ENCODE peak calls at places on chromosomes 16 and 17, in four cellular contexts. Y is brain microvascular endothelial cell, L is heart left ventricle, I is A549. D is an unnamed sample.

GRCh38 chr16:78571434-78571833 is 472.0 kb downstream of the WWOX start:
- DNase-seq in Y (no peak), I (no peak), L (no peak), D (no peak)

GRCh38 chr16:8665529-8665928 is 8.9 kb upstream of the ABAT start:
- DNase-seq in Y (no peak), L (no peak), I (no peak), D (no peak)

GRCh38 chr17:73371285-73371684 is 59.5 kb upstream of the CDC42EP4 start:
- DNase-seq in L (no peak), Y (peak), I (peak), D (no peak)

GRCh38 chr16:86946981-86947380 is 368.6 kb downstream of the FOXL1 start:
- DNase-seq in Y (no peak), L (no peak), I (no peak), D (no peak)

GRCh38 chr16:85569615-85570212 is 43.4 kb upstream of the GSE1 start:
- DNase-seq in Y (peak), I (no peak), L (no peak), D (no peak)

GRCh38 chr17:57365420-57365819 is 109.1 kb downstream of the MSI2 start:
- DNase-seq in Y (no peak), I (no peak), L (no peak), D (no peak)

GRCh38 chr16:84059111-84059510 is 16.5 kb upstream of the SLC38A8 start:
- DNase-seq in Y (no peak), L (no peak), I (no peak), D (no peak)

GRCh38 chr17:78154903-78155811 is 9.0 kb downstream of the C17orf99 start:
- DNase-seq in I (no peak), L (no peak), Y (no peak), D (no peak)

GRCh38 chr17:74888440-74888839 is 5.0 kb downstream of the FADS6 start:
- DNase-seq in I (no peak), L (no peak), Y (no peak), D (no peak)

GRCh38 chr17:77211681-77212080 is 70.9 kb downstream of the SEC14L1 start:
- DNase-seq in L (no peak), Y (no peak), I (no peak), D (no peak)

GRCh38 chr16:56980792-56981724 is 8.3 kb upstream of the NLRC5 start:
- DNase-seq in Y (no peak), L (no peak), I (no peak), D (no peak)

GRCh38 chr16:89785523-89786155 is 30.8 kb downstream of the FANCA start:
- DNase-seq in Y (no peak), I (no peak), L (no peak), D (no peak)

GRCh38 chr17:32929288-32929574 is 1.3 kb downstream of the TMEM98 start:
- DNase-seq in Y (no peak), I (no peak), L (no peak), D (no peak)

GRCh38 chr16:5020551-5020950 is 13.2 kb downstream of the NAGPA start:
- DNase-seq in L (no peak), I (no peak), Y (no peak), D (no peak)

GRCh38 chr17:73792994-73793393 is 148.7 kb upstream of the SDK2 start:
- DNase-seq in Y (no peak), L (no peak), I (no peak), D (no peak)

GRCh38 chr17:29930399-29931010 is 477 bp upstream of the SSH2 start:
- DNase-seq in I (no peak), Y (no peak), L (no peak), D (no peak)

GRCh38 chr17:35536664-35537160 is 766 bp downstream of the SLFN12L start:
- DNase-seq in L (no peak), Y (no peak), I (no peak), D (no peak)

GRCh38 chr17:35539659-35540026 is 2.2 kb upstream of the SLFN12L start:
- DNase-seq in Y (no peak), I (no peak), L (no peak), D (no peak)

GRCh38 chr17:35540589-35541404 is 3.3 kb upstream of the SLFN12L start:
- DNase-seq in L (peak), I (no peak), Y (peak), D (peak)

GRCh38 chr17:35534694-35535093 is 2.8 kb downstream of the SLFN12L start:
- DNase-seq in I (no peak), Y (no peak), L (no peak), D (no peak)

GRCh38 chr17:35537569-35538209 is at the start of gene SLFN12L:
- DNase-seq in L (no peak), I (no peak), Y (no peak), D (no peak)
- H3K4me3 ChIP-seq in L (peak), I (no peak), Y (no peak), D (no peak)

GRCh38 chr17:7882068-7882467 is 6.5 kb upstream of the CHD3 start:
- DNase-seq in Y (no peak), L (no peak), I (no peak), D (no peak)
- H3K27ac ChIP-seq in Y (no peak), L (no peak), I (peak), D (no peak)

GRCh38 chr17:3960764-3961163 is 3.5 kb downstream of the ATP2A3 start:
- DNase-seq in L (no peak), Y (peak), I (no peak), D (no peak)
- TF ChIP-seq CTCF in L (no peak), Y (no peak), I (no peak), D (no peak)

DNA sequence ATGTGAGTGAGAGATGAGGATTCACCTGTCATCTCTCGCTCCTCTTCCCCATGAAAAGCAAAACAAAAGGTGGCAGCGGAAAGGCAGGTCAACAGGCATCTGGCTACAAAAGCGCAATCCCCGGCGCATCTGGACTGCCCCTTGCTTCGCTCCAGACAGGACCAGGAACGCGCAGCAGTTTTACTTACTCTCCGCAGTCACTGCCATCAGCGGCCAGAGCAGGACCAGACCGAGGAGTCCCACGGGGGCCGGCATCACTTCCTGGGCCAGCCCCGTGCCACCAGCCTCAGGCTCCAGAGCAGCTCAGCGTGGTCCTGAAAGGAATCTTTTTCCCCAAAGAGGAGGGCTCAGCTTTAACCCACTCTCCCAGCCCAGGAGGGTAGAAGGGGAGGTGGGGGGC is 59.8 kb downstream of the LITAF start:
- DNase-seq in I (no peak), L (no peak), Y (no peak), D (no peak)
- H3K4me3 ChIP-seq in I (no peak), L (no peak), Y (no peak), D (no peak)

DNA sequence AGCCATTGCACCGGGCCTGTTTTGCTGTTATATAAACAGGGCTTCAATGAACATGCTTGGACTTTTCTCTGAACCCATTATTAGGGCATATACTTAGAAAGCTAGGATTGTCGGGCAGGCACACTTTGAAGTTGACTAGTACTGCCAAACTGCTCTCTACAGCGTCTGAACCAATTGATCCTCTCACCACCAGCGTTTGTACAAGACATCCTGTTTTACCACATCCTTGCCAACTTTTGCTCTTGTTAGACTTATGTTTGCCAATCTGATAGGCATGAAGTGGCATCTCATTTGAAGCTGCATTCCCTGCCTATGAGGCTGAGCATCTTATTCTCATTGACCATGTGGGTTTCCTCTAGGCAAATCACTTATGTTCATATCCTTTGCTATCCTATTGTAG is 7.4 kb upstream of the PPP1R9B start:
- DNase-seq in Y (no peak), L (no peak), I (no peak), D (no peak)
- H3K27ac ChIP-seq in Y (no peak), L (no peak), I (no peak), D (no peak)

DNA sequence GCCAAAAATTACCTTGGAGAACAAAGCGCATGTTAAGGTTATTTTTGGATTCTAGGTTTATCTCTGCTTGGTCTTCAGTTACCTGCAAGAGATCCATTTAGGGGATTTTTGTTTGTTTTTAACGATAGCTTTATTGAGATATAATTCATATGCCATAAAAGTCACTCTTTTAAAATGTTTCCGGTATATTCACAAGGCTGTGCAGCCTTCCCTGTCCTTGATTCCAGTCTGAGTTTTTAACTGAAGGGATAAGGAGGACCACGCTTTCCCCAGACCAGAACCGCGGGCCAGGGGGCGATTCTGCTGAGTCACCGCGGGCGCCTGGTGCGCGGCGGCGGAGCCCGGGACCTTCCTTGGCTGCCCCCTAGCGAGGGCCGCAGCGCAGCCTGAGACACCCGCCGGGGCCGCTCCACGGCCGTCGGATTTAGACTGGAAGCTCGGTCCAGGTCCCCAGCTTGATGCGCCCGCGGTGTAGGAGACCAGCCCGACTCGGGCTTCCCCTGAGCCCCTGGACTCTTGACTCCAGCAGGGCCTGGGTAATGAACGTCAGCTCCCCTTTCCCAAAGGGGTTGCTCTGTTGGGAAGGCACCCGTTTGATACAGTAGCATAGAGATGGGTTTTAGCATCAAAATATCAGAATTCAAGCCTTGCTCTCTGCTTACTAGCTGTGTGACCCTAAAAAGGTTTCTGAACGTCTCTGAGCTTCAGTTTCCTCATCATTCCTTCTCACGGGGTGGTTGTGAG is 50.0 kb upstream of the STH start:
- DNase-seq in Y (peak), L (peak), I (peak), D (peak)
- TF ChIP-seq CTCF in Y (peak), L (peak), I (peak), D (peak)

DNA sequence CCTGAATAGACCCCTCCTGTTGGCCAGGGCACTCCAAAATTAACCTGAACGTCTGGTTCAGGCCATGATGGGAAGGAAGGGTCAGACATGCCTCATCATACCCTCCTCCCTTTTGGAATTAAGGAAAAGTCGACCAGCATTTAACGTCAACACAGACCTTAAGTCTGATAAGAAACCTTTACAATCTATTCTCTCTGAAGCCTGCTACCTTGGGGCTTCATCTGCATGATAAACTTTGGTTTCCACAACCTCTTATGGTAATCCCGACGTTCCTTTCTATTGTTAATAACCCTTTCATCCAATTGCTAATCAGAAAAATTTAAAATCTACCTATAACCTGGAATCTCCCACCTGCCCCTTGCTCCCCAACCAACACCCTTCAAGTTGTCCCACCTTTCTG is 358.5 kb downstream of the CDH8 start:
- DNase-seq in L (no peak), Y (no peak), I (no peak), D (no peak)
- H3K4me3 ChIP-seq in L (no peak), Y (no peak), I (no peak), D (no peak)

GRCh38 chr17:5584383-5584951 is at the start of gene NLRP1:
- DNase-seq in L (peak), I (no peak), Y (peak), D (peak)

GRCh38 chr17:5583426-5584382 is 605 bp downstream of the NLRP1 start:
- DNase-seq in I (no peak), L (peak), Y (no peak), D (peak)

GRCh38 chr17:5587431-5588032 is 3.2 kb upstream of the NLRP1 start:
- DNase-seq in I (peak), L (no peak), Y (peak), D (no peak)

GRCh38 chr17:5585814-5586558 is 1.7 kb upstream of the NLRP1 start:
- DNase-seq in L (no peak), I (no peak), Y (no peak), D (no peak)

DNA sequence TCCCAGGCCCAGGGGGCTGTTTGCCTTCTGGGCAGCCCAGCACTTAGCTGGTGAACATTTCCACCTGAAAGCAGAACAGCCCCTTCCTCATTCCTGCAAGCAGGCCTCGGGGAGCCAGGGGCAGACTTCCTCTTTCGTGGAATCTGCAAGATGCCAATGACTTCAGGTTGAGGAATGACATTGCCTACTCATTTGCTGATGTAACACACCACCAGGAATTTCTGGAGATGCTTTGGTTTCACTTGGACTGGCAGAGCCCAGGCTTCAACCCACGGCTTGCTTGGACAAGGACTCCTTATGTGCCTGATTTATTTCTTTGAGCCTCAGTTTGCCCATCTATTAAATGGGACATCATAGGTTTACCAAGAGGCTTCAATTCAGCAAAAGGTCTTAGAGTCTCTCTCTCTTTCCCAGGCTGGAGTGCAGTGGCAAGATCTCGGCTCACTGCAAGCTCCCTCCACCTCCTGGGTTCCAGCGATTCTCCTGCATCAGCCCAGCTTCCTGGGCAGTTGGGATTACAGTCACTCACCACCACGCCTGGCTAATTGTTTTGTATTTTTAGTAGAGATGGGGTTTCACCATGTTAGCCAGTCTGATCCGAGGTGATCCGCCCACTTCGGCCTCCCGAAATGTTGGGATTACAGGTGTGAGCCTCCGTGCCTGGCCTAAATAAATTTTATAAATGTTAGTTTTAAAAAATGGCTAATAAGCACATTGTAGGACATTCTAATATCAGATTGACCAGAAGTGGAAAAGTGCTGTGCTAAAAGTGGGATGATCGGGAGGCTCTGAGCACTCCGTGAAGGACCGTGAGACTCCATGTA is 874 bp upstream of the NLRP1 start:
- DNase-seq in Y (no peak), I (no peak), L (no peak), D (peak)
- H3K27ac ChIP-seq in Y (peak), I (peak), L (peak), D (peak)

DNA sequence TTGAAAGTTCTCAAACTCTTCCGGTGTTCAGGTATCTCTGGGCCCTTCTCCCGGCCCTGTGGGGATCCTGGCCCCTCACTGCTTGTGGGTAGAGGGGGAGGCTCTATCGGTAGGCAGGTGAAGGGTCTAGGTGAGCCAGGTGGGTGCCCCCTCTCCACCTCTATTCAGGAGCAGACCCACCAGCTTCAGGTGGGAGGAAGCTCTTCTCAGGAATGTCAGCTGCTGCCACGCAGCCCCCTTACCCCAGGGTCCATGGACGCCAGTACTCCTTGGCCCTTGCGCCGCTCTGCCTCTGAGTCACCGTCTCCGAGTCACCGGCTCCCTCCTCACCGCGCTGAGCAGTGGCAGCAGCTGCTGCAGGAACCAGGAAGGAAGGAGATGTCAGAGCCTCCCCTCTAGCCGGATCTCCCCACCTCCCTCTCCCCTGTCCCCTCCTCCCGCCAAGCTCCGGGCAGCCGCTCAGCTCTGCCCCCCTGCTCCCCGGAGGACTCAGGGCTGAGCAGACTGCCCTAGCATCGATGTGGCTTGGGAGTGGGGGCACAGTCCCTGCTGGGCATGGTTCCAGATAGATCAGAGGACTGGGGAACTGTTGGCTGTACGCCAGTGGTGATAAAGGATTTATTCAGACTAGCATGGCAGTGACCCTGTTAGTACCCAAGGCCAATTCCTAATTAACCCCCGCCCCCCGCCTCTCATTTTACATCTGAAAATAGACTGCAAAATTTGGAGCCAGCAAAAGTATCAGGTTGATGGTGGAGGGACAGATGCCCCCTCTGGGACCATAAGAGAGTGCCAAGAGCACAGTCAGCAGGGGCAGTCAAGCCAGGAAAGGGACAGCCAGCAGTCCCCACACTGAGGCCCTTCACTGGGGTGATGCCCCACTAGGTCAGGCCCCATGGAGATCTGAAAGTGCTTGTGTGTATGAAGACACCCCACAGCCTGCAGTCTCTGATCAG is at the start of gene OSBPL7:
- DNase-seq in L (peak), Y (peak), I (peak), D (peak)
- TF ChIP-seq CTCF in L (no peak), Y (no peak), I (peak), D (no peak)

DNA sequence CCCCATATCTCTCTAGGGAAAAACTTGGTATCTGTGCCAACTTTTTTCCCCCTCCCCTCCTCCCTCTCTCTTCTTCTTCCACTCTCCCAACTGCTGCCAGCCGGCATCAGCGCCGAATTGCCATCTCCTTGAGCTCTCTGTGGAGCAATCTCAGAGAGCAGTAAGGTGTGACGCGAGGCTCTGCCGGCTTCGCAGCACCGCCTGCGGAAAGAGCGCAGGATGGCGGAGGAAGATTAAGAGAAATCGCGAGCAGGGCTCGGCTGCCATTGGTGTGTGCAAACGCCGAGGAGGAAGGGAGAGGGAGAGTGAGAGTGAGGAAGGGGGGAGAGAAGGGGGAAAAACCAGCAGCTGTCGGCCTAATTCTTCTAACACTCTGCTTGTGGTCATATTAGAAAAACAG is 44.2 kb downstream of the NEUROD2 start:
- DNase-seq in Y (no peak), L (no peak), I (no peak), D (no peak)
- H3K4me3 ChIP-seq in Y (no peak), L (no peak), I (no peak), D (no peak)

D was measured in left ventricle myocardium inferior.